ENCODE peak calls at places on chromosomes 7 and 10, in six cellular contexts. L is M059J, H is T-cell, Q is GDM1, S is A549, C is epithelial cell of esophagus. Z is an unnamed sample.

GRCh38 chr10:75404335-75405200 is 3.0 kb upstream of the ZNF503 start:
- DNase-seq in L (peak), H (no peak), Q (no peak), S (no peak), C (peak), Z (peak)

GRCh38 chr7:31981874-31982390 is 88.3 kb downstream of the PDE1C start:
- DNase-seq in L (no peak), H (no peak), Q (no peak), S (no peak), C (no peak), Z (no peak)

GRCh38 chr7:100629117-100629711 is 12.1 kb downstream of the TFR2 start:
- DNase-seq in L (peak), H (no peak), Q (no peak), S (peak), C (peak), Z (peak)

GRCh38 chr7:91800389-91800788 is 80.1 kb downstream of the MTERF1 start:
- DNase-seq in L (no peak), H (no peak), Q (no peak), S (no peak), C (no peak), Z (no peak)

GRCh38 chr7:95660023-95660434 is 63.7 kb upstream of the PDK4 start:
- DNase-seq in L (no peak), H (no peak), Q (no peak), S (no peak), C (no peak), Z (peak)

GRCh38 chr7:80729586-80730320 is 91.3 kb downstream of the CD36 start:
- DNase-seq in L (peak), H (no peak), Q (no peak), S (no peak), C (peak), Z (no peak)

GRCh38 chr7:41538810-41539724 is 163.8 kb downstream of the INHBA start:
- DNase-seq in L (peak), H (no peak), Q (no peak), S (no peak), C (no peak), Z (peak)

GRCh38 chr10:76429642-76430041 is 998.2 kb downstream of the LRMDA start:
- DNase-seq in L (no peak), H (no peak), Q (no peak), S (no peak), C (no peak), Z (peak)

GRCh38 chr7:139626817-139627216 is 103.3 kb downstream of the CLEC2L start:
- DNase-seq in L (peak), H (no peak), Q (peak), S (no peak), C (no peak), Z (no peak)

GRCh38 chr10:87661861-87662785 is 2.4 kb downstream of the PAPSS2 start:
- DNase-seq in L (peak), H (no peak), Q (no peak), S (no peak), C (no peak), Z (no peak)

GRCh38 chr7:128922496-128923410 is 12.2 kb upstream of the KCP start:
- DNase-seq in L (no peak), H (no peak), Q (no peak), S (no peak), C (no peak), Z (no peak)

GRCh38 chr10:84783386-84783785 is 455.0 kb downstream of the CCSER2 start:
- DNase-seq in L (peak), H (no peak), Q (no peak), S (peak), C (peak), Z (peak)

GRCh38 chr10:43061331-43061730 is 15.5 kb upstream of the RET start:
- DNase-seq in L (no peak), H (no peak), Q (no peak), S (no peak), C (no peak), Z (no peak)

GRCh38 chr10:93652857-93653256 is 40.5 kb downstream of the PDE6C start:
- DNase-seq in L (peak), H (no peak), Q (no peak), S (no peak), C (peak), Z (peak)

GRCh38 chr10:26741368-26741767 is 43.9 kb downstream of the PDSS1 start:
- DNase-seq in L (no peak), H (no peak), Q (no peak), S (no peak), C (no peak), Z (no peak)

GRCh38 chr10:77105756-77106155 is 531.9 kb downstream of the KCNMA1 start:
- DNase-seq in L (no peak), H (no peak), Q (no peak), S (no peak), C (no peak), Z (peak)

GRCh38 chr7:82410461-82410860 is 33.1 kb downstream of the CACNA2D1 start:
- DNase-seq in L (no peak), H (no peak), Q (no peak), S (no peak), C (peak), Z (no peak)

GRCh38 chr10:100982916-100983830 is 4.1 kb downstream of the MRPL43 start:
- DNase-seq in L (no peak), H (no peak), Q (no peak), S (no peak), C (no peak), Z (no peak)

GRCh38 chr7:13949450-13949849 is 40.0 kb downstream of the ETV1 start:
- DNase-seq in L (no peak), H (no peak), Q (no peak), S (no peak), C (no peak), Z (no peak)

GRCh38 chr10:35386594-35387174 is 50.4 kb downstream of the CCNY start:
- DNase-seq in L (peak), H (no peak), Q (no peak), S (no peak), C (peak), Z (peak)

GRCh38 chr10:101284171-101285092 is 55.2 kb upstream of the LBX1 start:
- DNase-seq in L (no peak), H (no peak), Q (no peak), S (no peak), C (no peak), Z (no peak)

GRCh38 chr10:121527690-121528089 is 70.6 kb downstream of the FGFR2 start:
- DNase-seq in L (peak), H (no peak), Q (no peak), S (no peak), C (peak), Z (peak)

GRCh38 chr7:157637216-157637954 is 300.6 kb downstream of the DNAJB6 start:
- DNase-seq in L (no peak), H (no peak), Q (no peak), S (no peak), C (no peak), Z (no peak)

GRCh38 chr10:68756246-68756645 is 35.2 kb downstream of the CCAR1 start:
- DNase-seq in L (no peak), H (no peak), Q (no peak), S (no peak), C (no peak), Z (no peak)

GRCh38 chr7:271266-272107 is 18.5 kb upstream of the FOXL3 start:
- DNase-seq in L (no peak), H (no peak), Q (no peak), S (no peak), C (no peak), Z (no peak)

GRCh38 chr7:42351313-42351935 is 114.4 kb upstream of the GLI3 start:
- DNase-seq in L (no peak), H (no peak), Q (no peak), S (no peak), C (no peak), Z (peak)

GRCh38 chr10:21449288-21449966 is 76.1 kb downstream of the SKIDA1 start:
- DNase-seq in L (no peak), H (no peak), Q (peak), S (no peak), C (no peak), Z (no peak)

GRCh38 chr7:120819861-120820260 is 38.1 kb downstream of the TSPAN12 start:
- DNase-seq in L (no peak), H (no peak), Q (no peak), S (no peak), C (no peak), Z (no peak)

GRCh38 chr7:140489021-140489349 is 9.7 kb upstream of the MKRN1 start:
- DNase-seq in L (no peak), H (no peak), Q (peak), S (no peak), C (no peak), Z (no peak)

GRCh38 chr7:116399808-116400207 is 99.7 kb upstream of the CAV2 start:
- DNase-seq in L (peak), H (no peak), Q (no peak), S (no peak), C (peak), Z (peak)

GRCh38 chr7:41416208-41416595 is 286.7 kb downstream of the INHBA start:
- DNase-seq in L (no peak), H (no peak), Q (no peak), S (no peak), C (peak), Z (no peak)

GRCh38 chr7:52273685-52274610 is 761.5 kb upstream of the POM121L12 start:
- DNase-seq in L (no peak), H (no peak), Q (no peak), S (no peak), C (peak), Z (no peak)

GRCh38 chr7:39754326-39755120 is 131.2 kb downstream of the RALA start:
- DNase-seq in L (peak), H (no peak), Q (no peak), S (no peak), C (peak), Z (no peak)

GRCh38 chr10:133421336-133422222 is 2.8 kb downstream of the SPRN start:
- DNase-seq in L (no peak), H (no peak), Q (no peak), S (no peak), C (no peak), Z (no peak)

Z was measured in cardiac muscle cell.